ENCODE peak calls at places on chromosomes 6 and 20, in eight cellular contexts. H is dorsolateral prefrontal cortex; F is mesendoderm; S is CD4-positive, alpha-beta T cell; U is tibial nerve; J is mammary epithelial cell; N is sigmoid colon; Q is testis. A is an unnamed sample.

GRCh38 chr6:48476257-48476656 is 365.3 kb upstream of the PTCHD4 start:
- DNase-seq in H (no peak), F (peak), S (no peak), U (no peak), J (peak), N (no peak), Q (no peak), A (no peak)

GRCh38 chr6:142568857-142569597 is 267.2 kb downstream of the ADGRG6 start:
- DNase-seq in H (no peak), F (peak), S (no peak), U (no peak), J (peak), N (no peak), Q (no peak), A (no peak)

GRCh38 chr20:33835773-33836172 is 24.6 kb downstream of the CHMP4B start:
- DNase-seq in H (no peak), F (peak), S (no peak), U (peak), J (no peak), N (peak), Q (no peak), A (no peak)

GRCh38 chr6:121201108-121201507 is 133.2 kb downstream of the TBC1D32 start:
- DNase-seq in H (no peak), F (peak), S (no peak), U (no peak), J (peak), N (no peak), Q (no peak), A (no peak)

GRCh38 chr20:25220021-25220730 is 24.7 kb downstream of the ENTPD6 start:
- DNase-seq in H (no peak), F (no peak), S (no peak), U (peak), J (no peak), N (no peak), Q (peak), A (peak)

GRCh38 chr20:16974080-16974854 is 226.1 kb downstream of the OTOR start:
- DNase-seq in H (no peak), F (no peak), S (no peak), U (no peak), J (no peak), N (no peak), Q (no peak), A (no peak)

GRCh38 chr6:137443901-137444300 is 50.3 kb downstream of the OLIG3 start:
- DNase-seq in H (no peak), F (peak), S (no peak), U (no peak), J (no peak), N (no peak), Q (no peak), A (no peak)

GRCh38 chr20:8720089-8720488 is 348.8 kb upstream of the PLCB4 start:
- DNase-seq in H (no peak), F (no peak), S (no peak), U (no peak), J (no peak), N (no peak), Q (no peak), A (no peak)

GRCh38 chr6:18211338-18211737 is 53.0 kb downstream of the DEK start:
- DNase-seq in H (no peak), F (no peak), S (no peak), U (no peak), J (no peak), N (no peak), Q (no peak), A (no peak)

GRCh38 chr6:24990227-24990843 is 54.6 kb upstream of the RIPOR2 start:
- DNase-seq in H (no peak), F (no peak), S (no peak), U (no peak), J (no peak), N (no peak), Q (no peak), A (no peak)

GRCh38 chr6:110776413-110776812 is 38.9 kb downstream of the CDK19 start:
- DNase-seq in H (no peak), F (no peak), S (no peak), U (no peak), J (no peak), N (no peak), Q (no peak), A (no peak)

GRCh38 chr20:23138682-23139081 is 52.6 kb upstream of the CD93 start:
- DNase-seq in H (no peak), F (no peak), S (no peak), U (no peak), J (no peak), N (peak), Q (no peak), A (no peak)

GRCh38 chr6:168279403-168279935 is 40.1 kb downstream of the DACT2 start:
- DNase-seq in H (no peak), F (no peak), S (no peak), U (no peak), J (no peak), N (no peak), Q (no peak), A (no peak)

GRCh38 chr6:152094276-152094675 is 286.8 kb downstream of the ESR1 start:
- DNase-seq in H (no peak), F (no peak), S (no peak), U (no peak), J (no peak), N (no peak), Q (no peak), A (no peak)

GRCh38 chr6:152098683-152099082 is 291.2 kb downstream of the ESR1 start:
- DNase-seq in H (no peak), F (no peak), S (no peak), U (no peak), J (no peak), N (no peak), Q (no peak), A (no peak)

GRCh38 chr6:152094992-152095592 is 287.6 kb downstream of the ESR1 start:
- DNase-seq in H (no peak), F (peak), S (no peak), U (peak), J (peak), N (peak), Q (peak), A (no peak)

GRCh38 chr6:152096863-152097496 is 289.5 kb downstream of the ESR1 start:
- DNase-seq in H (no peak), F (no peak), S (no peak), U (no peak), J (peak), N (no peak), Q (no peak), A (no peak)

DNA sequence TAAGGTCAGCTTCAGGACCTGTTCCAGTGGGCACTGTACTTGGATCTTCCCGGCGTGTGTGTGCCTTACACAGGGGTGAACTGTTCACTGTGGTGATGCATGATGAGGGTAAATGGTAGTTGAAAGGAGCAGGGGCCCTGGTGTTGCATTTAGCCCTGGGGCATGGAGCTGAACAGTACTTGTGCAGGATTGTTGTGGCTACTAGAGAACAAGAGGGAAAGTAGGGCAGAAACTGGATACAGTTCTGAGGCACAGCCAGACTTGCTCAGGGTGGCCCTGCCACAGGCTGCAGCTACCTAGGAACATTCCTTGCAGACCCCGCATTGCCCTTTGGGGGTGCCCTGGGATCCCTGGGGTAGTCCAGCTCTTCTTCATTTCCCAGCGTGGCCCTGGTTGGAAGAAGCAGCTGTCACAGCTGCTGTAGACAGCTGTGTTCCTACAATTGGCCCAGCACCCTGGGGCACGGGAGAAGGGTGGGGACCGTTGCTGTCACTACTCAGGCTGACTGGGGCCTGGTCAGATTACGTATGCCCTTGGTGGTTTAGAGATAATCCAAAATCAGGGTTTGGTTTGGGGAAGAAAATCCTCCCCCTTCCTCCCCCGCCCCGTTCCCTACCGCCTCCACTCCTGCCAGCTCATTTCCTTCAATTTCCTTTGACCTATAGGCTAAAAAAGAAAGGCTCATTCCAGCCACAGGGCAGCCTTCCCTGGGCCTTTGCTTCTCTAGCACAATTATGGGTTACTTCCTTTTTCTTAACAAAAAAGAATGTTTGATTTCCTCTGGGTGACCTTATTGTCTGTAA is 292.5 kb downstream of the ESR1 start:
- DNase-seq in H (no peak), F (peak), S (no peak), U (no peak), J (peak), N (no peak), Q (no peak), A (no peak)
- H3K27ac ChIP-seq in H (no peak), F (no peak), S (no peak), U (peak), J (peak), N (no peak), Q (no peak), A (no peak)

DNA sequence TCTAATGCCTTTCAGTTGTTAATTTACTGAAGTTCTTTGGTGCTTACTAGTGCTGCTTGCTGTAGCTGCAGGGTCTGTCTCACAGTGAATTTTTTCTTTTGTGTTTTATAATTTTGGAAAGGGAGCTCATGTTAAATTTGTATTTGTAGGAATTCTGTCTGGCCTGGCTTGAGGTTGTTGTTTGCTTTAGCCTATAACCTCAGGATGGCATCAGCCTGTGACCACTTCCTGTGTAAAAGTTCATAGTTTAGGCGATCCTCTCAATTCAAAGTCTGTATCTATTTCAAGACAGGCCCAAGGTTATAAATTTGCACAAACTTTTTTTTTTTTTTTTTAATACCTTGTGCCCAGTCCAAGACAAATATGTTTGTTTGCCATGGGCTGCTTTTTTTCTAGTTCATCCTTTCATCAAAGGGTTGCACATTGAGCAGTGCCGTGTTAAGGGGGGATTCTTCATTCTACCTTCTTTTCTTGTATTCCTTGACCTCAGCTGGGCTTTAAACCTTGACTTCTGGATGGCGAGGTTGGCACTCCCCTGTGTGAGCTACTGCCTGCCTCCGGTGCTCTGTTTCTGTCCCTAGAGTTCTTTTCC is 7.3 kb downstream of the RIPK1 start:
- DNase-seq in H (no peak), F (no peak), S (no peak), U (no peak), J (no peak), N (no peak), Q (no peak), A (no peak)
- H3K27ac ChIP-seq in H (no peak), F (peak), S (no peak), U (peak), J (peak), N (no peak), Q (no peak), A (no peak)

GRCh38 chr20:4453369-4453768 is 268.3 kb upstream of the PRND start:
- DNase-seq in H (no peak), F (no peak), S (no peak), U (no peak), J (no peak), N (no peak), Q (no peak), A (no peak)

GRCh38 chr20:4455301-4455701 is 266.4 kb upstream of the PRND start:
- DNase-seq in H (no peak), F (peak), S (no peak), U (no peak), J (peak), N (no peak), Q (no peak), A (no peak)

GRCh38 chr20:4459081-4459480 is 262.6 kb upstream of the PRND start:
- DNase-seq in H (no peak), F (no peak), S (no peak), U (no peak), J (peak), N (no peak), Q (no peak), A (no peak)

GRCh38 chr20:4457566-4458543 is 263.9 kb upstream of the PRND start:
- DNase-seq in H (no peak), F (peak), S (no peak), U (no peak), J (peak), N (no peak), Q (peak), A (no peak)

GRCh38 chr20:4455996-4456395 is 265.7 kb upstream of the PRND start:
- DNase-seq in H (no peak), F (no peak), S (no peak), U (no peak), J (no peak), N (no peak), Q (no peak), A (no peak)
- H3K27ac ChIP-seq in H (no peak), F (no peak), S (no peak), U (no peak), J (no peak), N (no peak), Q (no peak), A (no peak)

GRCh38 chr6:31899882-31900722 is 1.8 kb downstream of the ZBTB12 start:
- DNase-seq in H (no peak), F (no peak), S (no peak), U (no peak), J (no peak), N (no peak), Q (no peak), A (no peak)

GRCh38 chr6:31900917-31901414 is 920 bp downstream of the ZBTB12 start:
- DNase-seq in H (no peak), F (peak), S (no peak), U (no peak), J (no peak), N (no peak), Q (peak), A (no peak)

GRCh38 chr6:31899215-31899614 is 1.7 kb upstream of the EHMT2 start:
- DNase-seq in H (no peak), F (no peak), S (no peak), U (no peak), J (no peak), N (no peak), Q (no peak), A (no peak)

GRCh38 chr6:31901953-31902643 is at the start of gene ZBTB12:
- DNase-seq in H (peak), F (peak), S (peak), U (peak), J (peak), N (peak), Q (peak), A (peak)

DNA sequence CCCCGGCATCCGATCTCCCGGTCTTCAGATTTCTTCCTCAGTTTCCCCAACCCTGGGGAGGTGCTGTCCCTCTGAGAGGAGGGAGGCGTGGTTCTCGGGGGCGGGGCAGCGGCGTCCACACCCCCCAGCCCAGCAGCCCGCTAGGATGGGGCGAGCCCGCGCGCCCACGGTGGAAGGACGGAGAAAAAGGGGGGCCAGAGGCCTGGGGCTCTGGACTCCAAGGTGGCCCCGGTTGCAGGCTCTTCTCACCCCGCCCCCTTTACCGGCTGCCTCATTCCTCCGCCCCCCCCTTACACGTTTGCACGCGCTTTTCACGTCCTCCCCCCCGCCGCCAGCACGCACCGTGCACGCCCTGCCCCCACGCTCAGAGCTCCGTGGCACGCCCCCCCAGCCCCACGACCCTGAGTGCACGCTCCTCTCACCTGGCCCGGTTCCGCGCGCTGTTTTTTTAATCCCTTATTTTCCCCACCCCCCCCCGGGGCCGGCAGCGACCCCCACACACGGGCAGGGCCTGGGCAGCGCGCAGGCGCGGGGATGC is 402 bp downstream of the ZBTB12 start:
- DNase-seq in H (no peak), F (no peak), S (peak), U (no peak), J (no peak), N (peak), Q (peak), A (peak)
- H3K27ac ChIP-seq in H (peak), F (peak), S (no peak), U (peak), J (no peak), N (peak), Q (peak), A (peak)

DNA sequence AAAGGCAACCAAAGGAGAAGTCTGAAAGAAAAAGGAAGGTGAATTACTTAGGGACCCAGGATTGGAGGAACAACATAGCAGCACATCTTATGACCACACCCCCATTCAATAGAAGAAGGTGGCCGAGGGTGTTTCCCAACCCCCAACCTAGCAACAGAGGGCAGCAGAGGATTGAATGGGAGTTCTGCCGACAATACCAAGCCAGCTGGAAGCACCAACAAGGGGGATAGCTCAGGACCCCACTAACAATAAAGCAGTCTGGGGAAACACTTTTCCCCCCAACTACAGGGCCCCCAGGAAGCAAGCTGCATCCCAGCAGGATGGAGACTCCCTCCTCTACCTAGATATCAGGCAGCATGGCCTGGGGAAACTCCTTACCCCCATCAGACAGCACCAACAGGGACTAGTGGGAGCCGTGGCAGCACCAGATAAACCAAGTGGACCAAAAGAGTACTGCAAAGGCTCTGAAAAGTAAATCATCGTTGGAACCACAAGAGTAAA is 67.7 kb downstream of the ZHX3 start:
- DNase-seq in H (no peak), F (peak), S (no peak), U (no peak), J (peak), N (peak), Q (no peak), A (peak)
- H3K27ac ChIP-seq in H (peak), F (no peak), S (no peak), U (peak), J (peak), N (peak), Q (peak), A (peak)

DNA sequence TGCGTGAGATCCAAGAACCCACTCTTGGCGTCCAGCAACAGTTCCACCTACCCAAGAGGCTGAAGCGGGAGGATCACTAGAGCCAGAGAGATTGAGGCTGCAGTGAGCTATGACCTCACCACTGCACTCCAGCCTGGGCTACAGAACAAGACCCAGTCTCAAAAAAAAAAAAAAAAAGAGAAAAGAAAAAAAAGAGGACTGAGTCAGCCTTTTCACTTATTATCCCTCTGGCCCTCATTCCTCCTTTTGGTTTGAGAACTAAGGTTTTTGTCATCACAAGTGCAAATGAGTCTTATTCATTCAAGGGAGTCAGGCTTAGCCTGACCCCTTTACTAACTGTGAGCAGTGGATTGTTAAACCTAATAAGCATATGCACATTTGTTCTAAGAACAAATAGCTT is 37.9 kb upstream of the JARID2 start:
- DNase-seq in H (no peak), F (peak), S (no peak), U (no peak), J (no peak), N (no peak), Q (no peak), A (no peak)
- H3K27ac ChIP-seq in H (no peak), F (peak), S (no peak), U (no peak), J (no peak), N (no peak), Q (no peak), A (no peak)